ENCODE peak calls at places on chromosomes 6 and 20, in eight cellular contexts. G is cerebellum; I is CD4-positive, alpha-beta T cell; U is activated B cell treated with CpG ODN at 0.5 μM for 24 hours; K is T1000; M is NCI-H1930; Q is left colon; N is GM12891. Z is an unnamed sample.

GRCh38 chr6:14726816-14727493 is 518.9 kb upstream of the JARID2 start:
- DNase-seq in G (no peak), I (no peak), U (no peak), K (no peak), M (no peak), Q (no peak), N (no peak), Z (no peak)

GRCh38 chr6:108589244-108589730 is 28.6 kb downstream of the FOXO3 start:
- DNase-seq in G (no peak), I (no peak), U (no peak), K (no peak), M (no peak), Q (peak), N (no peak), Z (peak)

GRCh38 chr6:110814488-110815259 is 595 bp downstream of the CDK19 start:
- DNase-seq in G (peak), I (peak), U (peak), K (no peak), M (peak), Q (peak), N (peak), Z (peak)

GRCh38 chr20:23492292-23492691 is 1.4 kb downstream of the CST8 start:
- DNase-seq in G (no peak), I (no peak), U (no peak), K (no peak), M (no peak), Q (no peak), N (no peak), Z (no peak)

GRCh38 chr6:27157461-27158315 is 89.8 kb upstream of the PRSS16 start:
- DNase-seq in G (peak), I (peak), U (peak), K (no peak), M (peak), Q (peak), N (no peak), Z (peak)

GRCh38 chr6:135222623-135223022 is 41.5 kb downstream of the MYB start:
- DNase-seq in G (no peak), I (no peak), U (no peak), K (no peak), M (no peak), Q (no peak), N (no peak), Z (no peak)

GRCh38 chr20:57772349-57772964 is 62.6 kb upstream of the PMEPA1 start:
- DNase-seq in G (no peak), I (no peak), U (no peak), K (peak), M (no peak), Q (no peak), N (no peak), Z (peak)

GRCh38 chr6:92380803-92381601 is 1038.4 kb downstream of the EPHA7 start:
- DNase-seq in G (no peak), I (no peak), U (no peak), K (no peak), M (no peak), Q (no peak), N (no peak), Z (no peak)

GRCh38 chr6:140572129-140572528 is 1197.7 kb upstream of the CITED2 start:
- DNase-seq in G (no peak), I (no peak), U (no peak), K (no peak), M (no peak), Q (no peak), N (no peak), Z (no peak)

Z was measured in Calu3.